ENCODE peak calls at places on chromosomes 13 and 19, in five cellular contexts. One of them, this sample, is unnamed.

GRCh38 chr13:114148521-114148855 is 16.1 kb upstream of the RASA3 start:
- DNase-seq in mucosa of descending colon: peak; percentile 64
- DNase-seq in adrenal gland: peak; percentile 8
- DNase-seq in mesothelial cell of epicardium: no peak
- DNase-seq in nephron progenitor cell: no peak
- DNase-seq in this sample: no peak

GRCh38 chr13:113654591-113655357 is 3.2 kb downstream of the ATP4B start:
- DNase-seq in mucosa of descending colon: no peak
- DNase-seq in adrenal gland: no peak
- DNase-seq in mesothelial cell of epicardium: peak; percentile 26
- DNase-seq in nephron progenitor cell: no peak
- DNase-seq in this sample: no peak

GRCh38 chr19:39878398-39878797 is 32.2 kb upstream of the FBL start:
- DNase-seq in mucosa of descending colon: no peak
- DNase-seq in adrenal gland: no peak
- DNase-seq in mesothelial cell of epicardium: no peak
- DNase-seq in nephron progenitor cell: no peak
- DNase-seq in this sample: no peak

GRCh38 chr19:37227996-37228395 is 10.0 kb downstream of the ZNF383 start:
- DNase-seq in mucosa of descending colon: no peak
- DNase-seq in adrenal gland: no peak
- DNase-seq in mesothelial cell of epicardium: no peak
- DNase-seq in nephron progenitor cell: peak; percentile 19
- DNase-seq in this sample: peak; percentile 23

GRCh38 chr19:13037161-13037560 is 41.9 kb downstream of the NFIX start:
- DNase-seq in mucosa of descending colon: no peak
- DNase-seq in adrenal gland: no peak
- DNase-seq in mesothelial cell of epicardium: no peak
- DNase-seq in nephron progenitor cell: no peak
- DNase-seq in this sample: no peak

GRCh38 chr19:11995174-11995573 is 30.3 kb downstream of the ZNF763 start:
- DNase-seq in mucosa of descending colon: no peak
- DNase-seq in adrenal gland: no peak
- DNase-seq in mesothelial cell of epicardium: no peak
- DNase-seq in nephron progenitor cell: no peak
- DNase-seq in this sample: no peak

GRCh38 chr19:1253514-1254080 is 5.2 kb downstream of the MIDN start:
- DNase-seq in mucosa of descending colon: no peak
- DNase-seq in adrenal gland: peak; percentile 66
- DNase-seq in mesothelial cell of epicardium: no peak
- DNase-seq in nephron progenitor cell: no peak
- DNase-seq in this sample: no peak

GRCh38 chr13:101265934-101266333 is 150.4 kb downstream of the NALCN start:
- DNase-seq in mucosa of descending colon: no peak
- DNase-seq in adrenal gland: no peak
- DNase-seq in mesothelial cell of epicardium: no peak
- DNase-seq in nephron progenitor cell: no peak
- DNase-seq in this sample: no peak

GRCh38 chr19:46347572-46347883 is 641 bp downstream of the PPP5C start:
- DNase-seq in mucosa of descending colon: no peak
- DNase-seq in adrenal gland: no peak
- DNase-seq in mesothelial cell of epicardium: no peak
- DNase-seq in nephron progenitor cell: no peak
- DNase-seq in this sample: no peak

GRCh38 chr19:30783212-30783611 is 411.0 kb downstream of the ZNF536 start:
- DNase-seq in mucosa of descending colon: no peak
- DNase-seq in adrenal gland: no peak
- DNase-seq in mesothelial cell of epicardium: no peak
- DNase-seq in nephron progenitor cell: no peak
- DNase-seq in this sample: no peak

GRCh38 chr19:30784850-30785459 is 412.8 kb downstream of the ZNF536 start:
- DNase-seq in mucosa of descending colon: peak; percentile 70
- DNase-seq in adrenal gland: peak; percentile 46
- DNase-seq in mesothelial cell of epicardium: peak; percentile 60
- DNase-seq in nephron progenitor cell: peak; percentile 46
- DNase-seq in this sample: no peak

GRCh38 chr19:30788105-30788765 is 416.1 kb downstream of the ZNF536 start:
- DNase-seq in mucosa of descending colon: no peak
- DNase-seq in adrenal gland: no peak
- DNase-seq in mesothelial cell of epicardium: peak; percentile 3
- DNase-seq in nephron progenitor cell: no peak
- DNase-seq in this sample: no peak

GRCh38 chr19:30783936-30784335 is 411.8 kb downstream of the ZNF536 start:
- DNase-seq in mucosa of descending colon: no peak
- DNase-seq in adrenal gland: no peak
- DNase-seq in mesothelial cell of epicardium: no peak
- DNase-seq in nephron progenitor cell: no peak
- DNase-seq in this sample: no peak

GRCh38 chr19:30785728-30786127 is 413.5 kb downstream of the ZNF536 start:
- DNase-seq in mucosa of descending colon: no peak
- DNase-seq in adrenal gland: no peak
- DNase-seq in mesothelial cell of epicardium: no peak
- DNase-seq in nephron progenitor cell: no peak
- DNase-seq in this sample: no peak
- TF ChIP-seq CTCF in mucosa of descending colon: no peak
- TF ChIP-seq CTCF in adrenal gland: no peak
- TF ChIP-seq CTCF in mesothelial cell of epicardium: no peak
- TF ChIP-seq CTCF in nephron progenitor cell: no peak
- TF ChIP-seq CTCF in this sample: no peak

DNA sequence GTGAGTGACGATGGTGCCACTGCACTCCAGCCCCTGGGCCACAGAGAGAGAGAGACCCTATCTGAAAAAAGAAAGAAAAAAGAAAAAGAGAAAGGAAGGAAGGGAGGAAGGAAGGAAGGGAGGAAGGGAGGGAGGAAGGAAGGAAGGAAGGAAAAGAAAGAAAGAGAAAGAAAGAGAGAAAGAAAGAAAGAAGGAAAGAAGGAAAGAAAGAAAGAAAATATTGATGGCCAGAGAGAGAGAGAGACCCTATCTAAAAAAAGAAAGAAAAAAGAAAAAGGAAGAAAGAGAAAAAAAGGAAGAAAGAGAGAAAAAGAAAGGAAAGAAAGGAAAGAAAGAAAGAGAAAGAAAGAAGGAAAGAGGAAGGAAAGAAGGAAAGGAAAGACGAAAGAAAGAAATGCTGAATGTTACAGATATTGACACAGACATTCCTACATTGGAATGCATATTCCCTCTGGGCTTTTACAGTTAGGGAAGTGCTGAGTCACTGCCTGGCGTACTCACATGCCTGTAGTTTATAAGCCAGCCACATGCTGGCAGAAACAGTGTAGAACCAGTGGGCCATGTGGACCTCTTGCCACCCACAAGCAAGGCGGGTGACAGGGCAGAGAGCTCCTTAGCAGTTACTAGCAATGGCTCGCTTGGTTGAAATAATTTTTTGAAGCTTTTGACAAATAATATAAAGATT is 34.6 kb upstream of the SLC46A3 start:
- DNase-seq in mucosa of descending colon: peak; percentile 62
- DNase-seq in adrenal gland: peak; percentile 36
- DNase-seq in mesothelial cell of epicardium: no peak
- DNase-seq in nephron progenitor cell: no peak
- DNase-seq in this sample: no peak
- TF ChIP-seq CTCF in mucosa of descending colon: no peak
- TF ChIP-seq CTCF in adrenal gland: peak; percentile 29
- TF ChIP-seq CTCF in mesothelial cell of epicardium: no peak
- TF ChIP-seq CTCF in nephron progenitor cell: no peak
- TF ChIP-seq CTCF in this sample: no peak

GRCh38 chr13:38582133-38582532 is 104.7 kb upstream of the FREM2 start:
- DNase-seq in mucosa of descending colon: peak; percentile 79
- DNase-seq in adrenal gland: peak; percentile 22
- DNase-seq in mesothelial cell of epicardium: no peak
- DNase-seq in nephron progenitor cell: peak; percentile 12
- DNase-seq in this sample: no peak
- TF ChIP-seq CTCF in mucosa of descending colon: no peak
- TF ChIP-seq CTCF in adrenal gland: peak; percentile 28
- TF ChIP-seq CTCF in mesothelial cell of epicardium: peak; percentile 28
- TF ChIP-seq CTCF in nephron progenitor cell: peak; percentile 51
- TF ChIP-seq CTCF in this sample: peak; percentile 67

GRCh38 chr19:2611483-2612464 is 90.7 kb downstream of the GNG7 start:
- DNase-seq in mucosa of descending colon: no peak
- DNase-seq in adrenal gland: no peak
- DNase-seq in mesothelial cell of epicardium: no peak
- DNase-seq in nephron progenitor cell: no peak
- DNase-seq in this sample: no peak

GRCh38 chr19:2608602-2608922 is 93.9 kb downstream of the GNG7 start:
- DNase-seq in mucosa of descending colon: no peak
- DNase-seq in adrenal gland: no peak
- DNase-seq in mesothelial cell of epicardium: no peak
- DNase-seq in nephron progenitor cell: no peak
- DNase-seq in this sample: no peak

GRCh38 chr19:2610637-2611482 is 91.6 kb downstream of the GNG7 start:
- DNase-seq in mucosa of descending colon: peak; percentile 97
- DNase-seq in adrenal gland: peak; percentile 93
- DNase-seq in mesothelial cell of epicardium: peak; percentile 98
- DNase-seq in nephron progenitor cell: peak; percentile 98
- DNase-seq in this sample: peak; percentile 94

GRCh38 chr19:2607712-2608601 is 94.5 kb downstream of the GNG7 start:
- DNase-seq in mucosa of descending colon: no peak
- DNase-seq in adrenal gland: no peak
- DNase-seq in mesothelial cell of epicardium: no peak
- DNase-seq in nephron progenitor cell: no peak
- DNase-seq in this sample: no peak

GRCh38 chr19:2609389-2610116 is 92.9 kb downstream of the GNG7 start:
- DNase-seq in mucosa of descending colon: no peak
- DNase-seq in adrenal gland: no peak
- DNase-seq in mesothelial cell of epicardium: no peak
- DNase-seq in nephron progenitor cell: no peak
- DNase-seq in this sample: no peak
- TF ChIP-seq CTCF in mucosa of descending colon: no peak
- TF ChIP-seq CTCF in adrenal gland: no peak
- TF ChIP-seq CTCF in mesothelial cell of epicardium: no peak
- TF ChIP-seq CTCF in nephron progenitor cell: no peak
- TF ChIP-seq CTCF in this sample: no peak

GRCh38 chr19:42113641-42114348 is 18.5 kb downstream of the POU2F2 start:
- DNase-seq in mucosa of descending colon: no peak
- DNase-seq in adrenal gland: no peak
- DNase-seq in mesothelial cell of epicardium: no peak
- DNase-seq in nephron progenitor cell: peak; percentile 60
- DNase-seq in this sample: no peak
- TF ChIP-seq CTCF in mucosa of descending colon: no peak
- TF ChIP-seq CTCF in adrenal gland: no peak
- TF ChIP-seq CTCF in mesothelial cell of epicardium: no peak
- TF ChIP-seq CTCF in nephron progenitor cell: no peak
- TF ChIP-seq CTCF in this sample: peak; percentile 15

GRCh38 chr13:20294497-20294896 is 62.4 kb upstream of the GJB6 start:
- DNase-seq in mucosa of descending colon: no peak
- DNase-seq in adrenal gland: no peak
- DNase-seq in mesothelial cell of epicardium: no peak
- DNase-seq in nephron progenitor cell: no peak
- DNase-seq in this sample: no peak
- TF ChIP-seq CTCF in mucosa of descending colon: no peak
- TF ChIP-seq CTCF in adrenal gland: no peak
- TF ChIP-seq CTCF in mesothelial cell of epicardium: peak; percentile 25
- TF ChIP-seq CTCF in nephron progenitor cell: no peak
- TF ChIP-seq CTCF in this sample: peak; percentile 37

DNA sequence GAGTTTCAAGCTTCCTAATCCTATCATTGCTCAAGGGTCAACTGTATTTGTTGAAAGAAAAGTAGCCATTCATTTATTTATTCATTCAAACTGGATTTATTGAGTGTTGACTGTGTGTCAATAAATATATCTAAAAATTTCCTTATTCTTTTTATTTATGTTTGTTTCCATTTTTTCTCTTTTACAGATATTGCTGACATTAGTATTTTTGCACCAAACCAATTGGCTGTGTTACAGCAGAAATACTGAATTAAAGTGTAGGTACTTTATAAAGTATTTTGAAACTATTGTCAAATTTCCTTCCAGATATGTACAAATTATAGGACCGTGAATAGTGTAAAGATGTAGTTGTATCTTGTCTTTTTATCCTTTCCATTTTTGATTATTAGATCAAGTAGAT is 692.0 kb upstream of the SLC10A2 start:
- DNase-seq in mucosa of descending colon: no peak
- DNase-seq in adrenal gland: no peak
- DNase-seq in mesothelial cell of epicardium: no peak
- DNase-seq in nephron progenitor cell: no peak
- DNase-seq in this sample: no peak
- TF ChIP-seq CTCF in mucosa of descending colon: no peak
- TF ChIP-seq CTCF in adrenal gland: no peak
- TF ChIP-seq CTCF in mesothelial cell of epicardium: no peak
- TF ChIP-seq CTCF in nephron progenitor cell: no peak
- TF ChIP-seq CTCF in this sample: no peak

GRCh38 chr19:7351861-7352260 is 3.1 kb downstream of the ARHGEF18 start:
- DNase-seq in mucosa of descending colon: no peak
- DNase-seq in adrenal gland: no peak
- DNase-seq in mesothelial cell of epicardium: no peak
- DNase-seq in nephron progenitor cell: no peak
- DNase-seq in this sample: no peak

GRCh38 chr19:7358102-7358597 is 9.4 kb downstream of the ARHGEF18 start:
- DNase-seq in mucosa of descending colon: no peak
- DNase-seq in adrenal gland: no peak
- DNase-seq in mesothelial cell of epicardium: no peak
- DNase-seq in nephron progenitor cell: no peak
- DNase-seq in this sample: no peak

GRCh38 chr19:7356899-7357627 is 8.3 kb downstream of the ARHGEF18 start:
- DNase-seq in mucosa of descending colon: no peak
- DNase-seq in adrenal gland: no peak
- DNase-seq in mesothelial cell of epicardium: no peak
- DNase-seq in nephron progenitor cell: no peak
- DNase-seq in this sample: no peak

GRCh38 chr19:7355871-7356270 is 7.1 kb downstream of the ARHGEF18 start:
- DNase-seq in mucosa of descending colon: no peak
- DNase-seq in adrenal gland: no peak
- DNase-seq in mesothelial cell of epicardium: no peak
- DNase-seq in nephron progenitor cell: no peak
- DNase-seq in this sample: no peak

DNA sequence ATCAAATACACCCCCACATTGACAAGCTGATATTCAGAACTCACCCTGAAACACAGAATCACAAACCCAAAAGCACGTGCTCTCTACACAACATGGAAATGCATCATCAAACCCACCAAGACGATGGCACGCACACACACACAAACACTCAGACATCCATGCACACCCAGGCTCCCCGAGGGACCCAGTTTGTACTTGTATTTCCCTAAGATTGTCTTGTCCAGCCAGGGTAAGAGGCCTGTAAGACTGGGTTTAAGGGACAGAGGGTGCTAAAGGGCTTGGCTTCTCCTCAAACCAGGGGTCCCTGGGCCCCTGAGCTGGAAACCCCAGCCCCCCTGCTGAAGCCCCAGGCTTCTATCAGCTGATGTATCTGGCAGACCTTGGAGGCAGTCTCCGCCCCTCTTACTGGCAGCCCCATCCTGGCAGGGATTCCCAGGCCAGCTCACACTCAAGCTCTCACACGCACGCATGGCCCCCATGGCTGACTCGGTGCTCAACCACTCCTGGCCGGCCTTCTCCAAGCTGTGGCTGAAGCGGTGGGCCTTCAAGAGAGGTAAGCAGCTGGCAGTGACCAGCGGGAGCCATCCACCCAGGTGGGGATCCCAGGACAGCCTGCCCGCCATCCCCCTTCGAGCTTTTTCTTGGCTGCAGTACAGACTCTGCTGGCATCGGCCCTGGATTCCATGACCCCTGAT is 6.6 kb downstream of the ARHGEF18 start:
- DNase-seq in mucosa of descending colon: no peak
- DNase-seq in adrenal gland: peak; percentile 77
- DNase-seq in mesothelial cell of epicardium: no peak
- DNase-seq in nephron progenitor cell: no peak
- DNase-seq in this sample: no peak
- TF ChIP-seq CTCF in mucosa of descending colon: no peak
- TF ChIP-seq CTCF in adrenal gland: no peak
- TF ChIP-seq CTCF in mesothelial cell of epicardium: no peak
- TF ChIP-seq CTCF in nephron progenitor cell: no peak
- TF ChIP-seq CTCF in this sample: no peak

This sample was measured in progenitor cell of endocrine pancreas.